ENCODE peak calls at places on chromosomes 5 and 9, in eight cellular contexts. C is A549, I is HepG2, N is K562, Z is endothelial cell of umbilical vein, F is HCT116, T is GM12878, S is H1. D is an unnamed sample.

GRCh38 chr5:97425511-97425910 is 242.5 kb upstream of the RIOK2 start:
- DNase-seq in F (no peak), Z (peak), N (no peak), S (no peak), I (no peak), C (no peak), T (no peak), D (peak)

GRCh38 chr5:145855842-145856267 is 17.0 kb downstream of the GRXCR2 start:
- DNase-seq in T (no peak), I (peak), Z (no peak), S (no peak), C (no peak), N (no peak), F (no peak), D (no peak)

GRCh38 chr5:81838307-81838906 is 87.5 kb upstream of the SSBP2 start:
- DNase-seq in F (peak), N (peak), I (no peak), C (no peak), T (no peak), S (no peak), Z (peak), D (peak)

GRCh38 chr5:155878991-155879575 is 447.9 kb upstream of the SGCD start:
- DNase-seq in C (no peak), T (no peak), N (no peak), F (no peak), Z (no peak), S (no peak), I (no peak), D (no peak)

GRCh38 chr9:70924380-70924779 is 197.0 kb downstream of the TRPM3 start:
- DNase-seq in T (no peak), F (no peak), Z (peak), N (no peak), C (no peak), I (no peak), S (no peak), D (no peak)

GRCh38 chr5:144876990-144877389 is 706.3 kb downstream of the KCTD16 start:
- DNase-seq in T (no peak), F (no peak), I (no peak), S (no peak), N (no peak), Z (no peak), C (no peak), D (no peak)

GRCh38 chr5:40486437-40487270 is 193.1 kb upstream of the PTGER4 start:
- DNase-seq in I (no peak), N (no peak), S (no peak), C (no peak), F (no peak), T (peak), Z (no peak), D (peak)

GRCh38 chr9:137611623-137612609 is 6.4 kb downstream of the ARRDC1 start:
- DNase-seq in T (no peak), Z (no peak), S (no peak), C (peak), I (peak), N (peak), F (peak), D (no peak)

GRCh38 chr9:101480386-101480785 is 44.8 kb upstream of the ALDOB start:
- DNase-seq in C (no peak), T (no peak), N (no peak), Z (no peak), I (no peak), S (no peak), F (no peak), D (no peak)

GRCh38 chr5:84758008-84758407 is 373.3 kb upstream of the EDIL3 start:
- DNase-seq in S (no peak), C (no peak), Z (no peak), N (no peak), I (no peak), T (no peak), F (no peak), D (no peak)

GRCh38 chr9:137428841-137429545 is 5.8 kb downstream of the NOXA1 start:
- DNase-seq in T (no peak), C (no peak), N (no peak), F (no peak), Z (no peak), I (no peak), S (no peak), D (no peak)

GRCh38 chr9:109449036-109449798 is 48.9 kb downstream of the PTPN3 start:
- DNase-seq in C (no peak), S (no peak), F (no peak), Z (no peak), I (no peak), N (no peak), T (no peak), D (no peak)

GRCh38 chr9:108003551-108003950 is 514.0 kb upstream of the KLF4 start:
- DNase-seq in S (no peak), C (no peak), Z (no peak), N (no peak), I (no peak), F (no peak), T (no peak), D (no peak)
- TF ChIP-seq POLR2A in S (no peak), C (no peak), Z (no peak), N (no peak), I (no peak), F (no peak), T (no peak), D (no peak)

GRCh38 chr9:104805441-104805840 is 41.5 kb downstream of the NIPSNAP3B start:
- DNase-seq in T (no peak), N (no peak), I (no peak), F (no peak), C (no peak), Z (no peak), S (no peak), D (no peak)
- TF ChIP-seq MAX in T (no peak), N (no peak), I (no peak), F (no peak), C (no peak), Z (no peak), S (no peak), D (no peak)

DNA sequence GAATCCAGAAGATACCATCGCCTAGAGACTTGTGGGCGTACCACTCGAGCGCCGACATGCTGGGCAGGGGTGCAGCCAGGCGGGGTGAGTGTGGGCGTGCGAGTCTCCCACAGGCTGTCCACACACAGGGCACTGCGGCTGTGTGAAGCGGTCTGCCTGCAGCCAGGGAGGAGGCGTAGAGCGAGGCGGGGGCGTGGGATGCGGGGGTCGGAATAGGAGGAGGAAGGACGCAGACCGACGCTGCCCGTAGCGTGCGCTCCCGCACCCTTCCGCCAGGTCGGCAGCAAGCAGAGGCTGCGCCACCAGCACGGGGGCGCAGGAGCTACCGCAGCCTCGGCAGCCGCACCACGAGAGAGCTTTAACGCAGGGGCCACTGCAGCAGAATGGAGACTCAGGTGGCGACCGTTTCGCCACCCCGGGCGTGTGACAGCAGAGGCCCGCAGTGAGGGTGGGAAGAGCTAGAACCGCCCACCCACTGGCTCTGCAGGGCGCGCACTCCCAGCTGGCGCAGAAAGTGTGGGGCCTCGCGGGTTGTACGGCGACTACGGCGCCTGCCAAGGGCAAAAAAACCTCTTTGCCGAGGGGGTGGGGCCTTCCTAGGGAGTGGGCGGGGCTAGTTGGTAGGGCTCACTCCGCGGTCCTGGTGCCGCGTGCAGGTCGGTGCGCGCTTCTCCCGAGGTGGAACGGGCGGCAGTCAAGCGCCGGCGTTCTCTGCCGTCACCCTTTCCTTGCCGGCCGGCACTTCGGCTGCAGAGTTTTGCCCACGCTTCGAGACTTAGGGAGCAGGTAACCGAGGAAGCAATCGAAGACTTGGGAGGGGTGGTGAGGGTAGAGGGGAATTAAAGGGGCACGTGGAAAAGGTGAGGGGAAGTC is at the start of the genes MBLAC2 and POLR3G:
- DNase-seq in S (peak), N (peak), I (peak), Z (peak), F (peak), T (peak), C (peak), D (peak)
- TF ChIP-seq POLR2A in S (peak), N (peak), I (peak), Z (peak), F (peak), T (peak), C (peak), D (peak)

DNA sequence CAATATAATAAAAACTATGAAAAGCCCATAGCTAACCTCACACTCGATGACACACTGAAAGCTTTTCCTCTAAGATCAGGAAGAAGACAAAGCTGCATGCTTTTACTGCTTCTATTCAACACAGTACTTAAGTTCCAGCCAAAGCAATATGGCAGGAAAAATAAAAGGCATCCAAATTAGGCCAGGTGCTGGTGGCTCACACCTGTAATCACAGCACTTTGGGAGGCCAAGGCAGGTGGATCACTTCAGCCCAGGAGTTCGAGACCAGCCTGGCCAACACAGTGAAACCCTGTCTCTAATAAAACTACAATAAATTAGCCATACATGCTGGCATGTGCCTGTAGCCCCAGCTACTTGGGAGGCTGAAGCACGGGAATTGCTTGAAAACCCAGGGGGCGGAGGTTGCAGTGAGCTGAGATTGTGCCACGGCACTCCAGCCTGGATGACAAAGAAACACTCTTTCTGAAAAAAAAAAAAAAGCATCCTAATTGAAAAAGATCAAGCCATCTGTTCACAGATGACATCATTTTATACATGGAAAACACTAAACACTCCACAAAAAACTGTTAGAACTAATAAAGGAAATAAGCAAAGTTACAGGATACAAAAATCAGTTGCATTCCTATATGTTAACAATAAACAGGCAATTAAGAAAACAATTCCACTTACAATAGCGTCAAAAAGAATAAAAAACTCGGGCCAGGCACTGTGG is 17.9 kb downstream of the ZFR start:
- DNase-seq in F (no peak), N (no peak), Z (no peak), I (no peak), S (no peak), T (no peak), C (no peak), D (no peak)
- TF ChIP-seq MAX in F (no peak), N (no peak), Z (no peak), I (no peak), S (no peak), T (no peak), C (no peak), D (no peak)

GRCh38 chr5:88889165-88890069 is 6.4 kb upstream of the MEF2C start:
- DNase-seq in Z (peak), S (no peak), F (no peak), I (no peak), T (no peak), C (no peak), N (no peak), D (no peak)
- TF ChIP-seq POLR2A in Z (no peak), S (no peak), F (no peak), I (no peak), T (peak), C (no peak), N (no peak), D (no peak)

DNA sequence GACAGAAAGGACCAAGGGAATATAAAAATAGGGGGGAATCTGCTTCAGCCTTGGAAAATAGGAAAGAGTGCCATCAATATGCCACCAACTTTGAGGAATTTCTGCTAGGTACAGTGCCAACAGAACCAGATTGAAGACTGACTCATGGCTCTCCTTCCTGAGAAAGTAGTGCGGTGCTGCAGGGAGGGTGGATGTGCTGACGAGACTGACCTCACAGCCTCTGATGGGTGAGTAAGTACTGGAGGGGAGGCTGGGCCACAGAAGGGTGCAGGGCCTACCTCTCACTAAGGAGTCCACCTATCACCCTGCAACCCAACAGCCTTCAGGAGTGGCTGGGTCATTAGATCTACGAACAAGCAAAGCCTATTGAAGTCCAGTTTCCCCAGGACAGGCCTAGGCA is 187.6 kb downstream of the GABBR2 start:
- DNase-seq in C (no peak), N (no peak), T (no peak), Z (peak), S (no peak), F (no peak), I (no peak), D (no peak)
- TF ChIP-seq MAX in C (no peak), N (no peak), T (no peak), Z (no peak), S (no peak), F (no peak), I (no peak), D (no peak)

DNA sequence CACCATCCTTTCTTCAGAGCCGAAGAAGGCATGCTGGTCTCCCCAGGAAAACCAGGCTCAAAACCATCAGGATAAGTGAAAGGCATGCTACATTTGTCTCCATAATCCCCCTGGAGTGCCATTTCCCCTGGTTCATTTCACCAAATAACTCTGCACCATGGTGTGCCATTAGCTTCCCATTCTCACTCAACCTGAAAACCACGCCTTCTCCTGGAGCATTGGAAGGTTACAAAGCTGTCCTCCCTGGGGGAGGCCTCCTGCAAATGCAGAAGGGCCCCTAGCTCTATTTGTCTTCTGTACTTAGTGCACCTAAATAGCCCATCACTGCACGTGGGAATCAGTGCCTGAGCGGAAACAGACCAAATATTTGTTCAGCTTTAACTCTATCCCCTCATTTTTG is 90.2 kb upstream of the ICE1 start:
- DNase-seq in T (no peak), Z (no peak), I (peak), C (no peak), S (no peak), F (no peak), N (no peak), D (no peak)
- TF ChIP-seq POLR2A in T (no peak), Z (no peak), I (no peak), C (no peak), S (no peak), F (no peak), N (no peak), D (no peak)